ENCODE peak calls at places on chromosomes 11 and 22, in nine cellular contexts. Z is AG09309, Y is Calu3, W is K562, X is astrocyte of the cerebellum, O is suprapubic skin, D is tibial artery, H is GM12865, U is BE2C. I is an unnamed sample.

GRCh38 chr22:46077669-46078099 is 72.6 kb upstream of the PPARA start:
- DNase-seq in H (no peak), Y (no peak), D (peak), Z (no peak), X (no peak), O (no peak), W (no peak), U (peak), I (peak)

GRCh38 chr22:46129390-46130041 is 20.8 kb upstream of the PPARA start:
- DNase-seq in O (no peak), Y (no peak), H (peak), U (no peak), Z (no peak), D (no peak), W (no peak), X (no peak), I (no peak)

GRCh38 chr11:130070829-130071205 is 1.1 kb downstream of the APLP2 start:
- DNase-seq in O (no peak), D (no peak), Y (no peak), W (peak), X (no peak), U (no peak), H (no peak), Z (no peak), I (peak)

GRCh38 chr22:35312198-35313059 is 12.7 kb downstream of the TOM1 start:
- DNase-seq in W (no peak), X (no peak), H (peak), D (no peak), Y (peak), Z (peak), U (no peak), O (peak), I (peak)

GRCh38 chr11:60700689-60701508 is 1.5 kb downstream of the MS4A8 start:
- DNase-seq in W (peak), X (no peak), Z (no peak), O (no peak), H (peak), Y (peak), D (no peak), U (no peak), I (peak)

GRCh38 chr11:44755553-44756505 is 29.1 kb downstream of the TSPAN18 start:
- DNase-seq in Z (no peak), H (no peak), D (peak), X (no peak), W (no peak), O (peak), Y (no peak), U (peak), I (no peak)

GRCh38 chr11:94926698-94927237 is 46.6 kb downstream of the CWC15 start:
- DNase-seq in X (peak), H (no peak), W (no peak), U (peak), Z (peak), Y (peak), D (peak), O (peak), I (peak)

GRCh38 chr22:38724176-38724575 is 18.4 kb downstream of the GTPBP1 start:
- DNase-seq in H (no peak), U (no peak), X (no peak), O (no peak), D (no peak), Y (no peak), W (no peak), Z (no peak), I (no peak)

GRCh38 chr11:98601181-98601773 is 419.5 kb upstream of the CNTN5 start:
- DNase-seq in U (no peak), W (no peak), X (no peak), Z (no peak), H (no peak), D (no peak), Y (no peak), O (no peak), I (no peak)

DNA sequence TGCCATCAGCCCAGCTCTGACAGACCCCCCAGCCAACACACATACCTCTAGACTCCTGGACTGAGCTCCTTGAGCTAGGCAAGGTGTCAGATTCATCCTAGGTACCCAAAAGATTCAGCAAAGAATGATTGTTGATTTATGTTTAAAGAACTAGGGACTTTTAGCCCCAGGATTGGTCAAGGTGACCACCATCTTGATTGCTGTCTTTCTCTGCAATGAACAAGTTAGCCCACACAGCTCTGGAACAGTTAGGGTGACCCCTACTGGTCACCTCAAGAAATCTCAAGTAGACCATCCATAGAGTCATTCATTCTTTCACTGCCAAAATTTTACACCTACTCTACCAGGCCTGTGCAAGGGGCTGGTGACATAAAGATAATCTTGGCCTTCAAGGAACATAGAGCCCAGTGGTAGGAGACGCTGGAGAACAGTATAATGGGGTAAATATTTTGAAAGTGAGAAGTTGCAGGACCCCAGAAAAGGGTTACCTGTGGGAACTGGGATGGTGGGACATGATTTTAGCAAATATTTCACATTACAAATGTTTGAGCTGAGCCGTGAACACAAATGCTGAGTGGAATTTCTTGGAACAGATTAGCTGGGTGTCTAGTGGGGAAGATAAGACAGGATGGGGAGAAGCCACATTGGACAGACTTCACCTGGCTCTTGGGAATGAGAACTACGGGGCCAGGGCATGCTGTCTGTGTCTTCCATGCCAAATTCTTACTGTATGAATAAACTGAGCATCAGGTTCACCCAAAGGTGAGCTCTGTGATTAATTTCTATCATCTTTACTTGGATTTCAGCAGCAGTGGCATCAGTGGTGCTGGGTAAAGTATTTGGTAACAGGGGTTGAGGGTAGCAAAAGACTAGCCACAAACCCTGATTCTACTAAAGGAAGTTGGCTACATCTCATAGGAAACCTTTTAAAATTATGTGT is 39.1 kb downstream of the IRAG1 start:
- DNase-seq in Y (peak), W (peak), Z (no peak), O (no peak), H (peak), D (no peak), X (no peak), U (peak), I (peak)
- TF ChIP-seq CTCF in Y (peak), W (peak), Z (peak), O (peak), H (peak), D (peak), X (peak), U (peak), I (peak)

GRCh38 chr11:96001037-96001436 is 77.1 kb upstream of the MTMR2 start:
- DNase-seq in X (peak), H (no peak), D (peak), O (peak), Y (no peak), Z (peak), W (no peak), U (no peak), I (peak)
- TF ChIP-seq CTCF in X (no peak), H (no peak), D (peak), O (no peak), Y (no peak), Z (no peak), W (no peak), U (no peak), I (no peak)

DNA sequence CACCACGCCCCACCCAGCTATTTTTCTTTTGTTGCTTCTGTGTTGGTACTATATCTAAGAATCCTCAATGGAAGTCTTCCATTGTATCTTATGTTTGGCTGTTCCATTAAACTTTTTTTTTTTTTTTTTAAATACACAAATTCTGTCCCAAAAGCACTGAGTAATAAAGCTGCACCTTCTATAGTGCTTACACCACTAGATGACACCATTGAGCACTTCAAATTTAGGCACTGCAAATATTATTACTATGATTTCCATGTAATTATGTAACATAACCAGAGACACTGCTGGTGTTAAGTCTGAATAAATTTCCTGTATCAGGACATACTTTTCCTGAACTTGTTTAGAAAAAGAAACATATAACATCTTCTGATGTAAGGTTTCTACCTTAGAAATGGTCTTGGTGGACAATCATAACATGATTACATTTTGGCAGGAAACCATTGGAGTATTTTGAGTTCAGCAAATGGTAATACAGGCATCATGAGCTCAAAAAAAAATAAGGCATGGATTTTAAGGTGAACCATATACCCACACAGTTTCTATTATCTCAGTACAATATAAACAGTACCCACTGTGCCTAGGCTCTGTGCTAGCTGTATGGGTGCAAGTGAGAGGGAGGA is 110.5 kb downstream of the ATG16L2 start:
- DNase-seq in X (peak), O (no peak), D (no peak), H (peak), Z (peak), U (no peak), Y (no peak), W (peak), I (peak)
- TF ChIP-seq CTCF in X (peak), O (peak), D (peak), H (peak), Z (peak), U (peak), Y (no peak), W (peak), I (peak)

GRCh38 chr11:121451982-121452608 is at the start of gene SORL1:
- DNase-seq in H (peak), Y (peak), Z (no peak), W (peak), D (peak), X (no peak), U (peak), O (no peak), I (peak)
- TF ChIP-seq CTCF in H (peak), Y (peak), Z (peak), W (peak), D (peak), X (peak), U (peak), O (peak), I (peak)